ENCODE peak calls at places on chromosomes 3 and 15, in seven cellular contexts. H, K, B, E, U, Y and D are unnamed samples. For H3K27me3 and H3K9me3, the result is how much of the 10 kb centered on the place peaks cover.

GRCh38 chr3:191066669-191067068 is 132.4 kb upstream of the OSTN start:
- DNase-seq in E (peak), K (peak), H (no peak), U (no peak), B (no peak), Y (no peak), D (no peak)

GRCh38 chr15:68228143-68228970 is 1.2 kb downstream of the CLN6 start:
- DNase-seq in H (no peak), K (peak), E (no peak), B (no peak), Y (no peak), U (peak), D (no peak)

GRCh38 chr3:195849322-195850074 is 37.8 kb upstream of the MUC4 start:
- DNase-seq in U (no peak), E (no peak), H (no peak), K (peak), Y (no peak), B (no peak), D (no peak)

GRCh38 chr3:126960604-126960995 is 22.3 kb upstream of the PLXNA1 start:
- DNase-seq in B (no peak), E (no peak), H (peak), U (peak), Y (no peak), K (no peak), D (no peak)

GRCh38 chr3:45644467-45645201 is 44.6 kb upstream of the SACM1L start:
- DNase-seq in B (no peak), Y (no peak), U (no peak), E (peak), H (no peak), K (peak), D (no peak)

GRCh38 chr3:23292432-23292831 is 89.3 kb downstream of the UBE2E2 start:
- DNase-seq in Y (no peak), U (no peak), K (no peak), H (no peak), E (no peak), B (no peak), D (no peak)

GRCh38 chr3:189621948-189622603 is 9.1 kb upstream of the TP63 start:
- DNase-seq in B (no peak), E (no peak), K (peak), Y (no peak), H (no peak), U (no peak), D (no peak)

GRCh38 chr3:37255990-37256308 is 81.6 kb upstream of the LRRFIP2 start:
- DNase-seq in H (no peak), U (no peak), K (no peak), E (no peak), B (no peak), Y (no peak), D (no peak)

GRCh38 chr15:38842991-38843610 is 278.5 kb upstream of the RASGRP1 start:
- DNase-seq in B (no peak), E (peak), H (no peak), K (peak), Y (no peak), U (no peak), D (no peak)

GRCh38 chr3:180250172-180250571 is 213.4 kb upstream of the PEX5L start:
- DNase-seq in K (no peak), U (no peak), E (no peak), Y (no peak), B (no peak), H (no peak), D (no peak)

GRCh38 chr3:149015383-149015782 is 24.0 kb downstream of the GYG1 start:
- DNase-seq in Y (no peak), E (no peak), B (no peak), U (no peak), K (no peak), H (no peak), D (no peak)

GRCh38 chr3:66195347-66195783 is 25.4 kb upstream of the SLC25A26 start:
- DNase-seq in K (peak), Y (peak), E (peak), U (no peak), B (peak), H (peak), D (no peak)

GRCh38 chr15:62737551-62737950 is 305.0 kb upstream of the TPM1 start:
- DNase-seq in K (no peak), E (no peak), Y (no peak), B (no peak), U (no peak), H (no peak), D (no peak)

GRCh38 chr3:144032531-144033234 is 61.1 kb downstream of the DIPK2A start:
- DNase-seq in K (no peak), Y (no peak), B (no peak), U (no peak), E (no peak), H (no peak), D (no peak)

GRCh38 chr3:111763968-111764367 is 95.1 kb upstream of the PHLDB2 start:
- DNase-seq in H (no peak), U (peak), K (peak), E (peak), Y (no peak), B (no peak), D (no peak)

GRCh38 chr15:80507638-80508316 is 103.6 kb downstream of the ARNT2 start:
- DNase-seq in Y (no peak), K (peak), E (peak), H (no peak), B (peak), U (no peak), D (no peak)

GRCh38 chr3:42498791-42499477 is 3.5 kb upstream of the VIPR1 start:
- DNase-seq in B (no peak), U (peak), E (no peak), K (no peak), H (peak), Y (no peak), D (no peak)

GRCh38 chr3:193087336-193087735 is 153.7 kb upstream of the PLAAT1 start:
- DNase-seq in H (no peak), Y (no peak), E (no peak), B (no peak), K (no peak), U (no peak), D (no peak)

GRCh38 chr3:99473321-99473751 is 165.1 kb upstream of the COL8A1 start:
- DNase-seq in H (no peak), B (no peak), U (no peak), K (peak), E (peak), Y (no peak), D (no peak)

GRCh38 chr3:30914696-30915095 is 20.2 kb upstream of the GADL1 start:
- DNase-seq in E (no peak), K (peak), Y (no peak), H (no peak), U (no peak), B (no peak), D (no peak)

GRCh38 chr15:62059108-62059817 is 984 bp downstream of the VPS13C start:
- DNase-seq in Y (no peak), U (no peak), H (no peak), E (no peak), K (peak), B (no peak), D (no peak)

GRCh38 chr3:41199866-41200668 is 762 bp downstream of the CTNNB1 start:
- DNase-seq in E (peak), H (peak), B (peak), Y (no peak), K (peak), U (peak), D (no peak)

GRCh38 chr15:98823012-98823458 is 174.7 kb downstream of the IGF1R start:
- DNase-seq in K (peak), Y (no peak), U (no peak), E (peak), B (no peak), H (no peak), D (no peak)

GRCh38 chr3:48410205-48411040 is 19.5 kb downstream of the PLXNB1 start:
- DNase-seq in K (no peak), H (peak), U (peak), Y (no peak), E (no peak), B (no peak), D (no peak)

GRCh38 chr15:78265752-78266224 is 1.4 kb downstream of the DNAJA4 start:
- DNase-seq in K (peak), Y (no peak), B (no peak), H (no peak), U (no peak), E (peak), D (no peak)

GRCh38 chr15:25226360-25226759 is 212.5 kb downstream of the UBE3A start:
- DNase-seq in U (no peak), K (no peak), Y (no peak), E (no peak), B (no peak), H (no peak), D (no peak)

GRCh38 chr3:48518755-48519154 is 14.8 kb upstream of the SHISA5 start:
- DNase-seq in K (no peak), B (no peak), Y (no peak), U (no peak), E (no peak), H (no peak), D (no peak)

GRCh38 chr15:67098768-67099282 is 33.4 kb downstream of the SMAD3 start:
- DNase-seq in B (no peak), H (no peak), U (no peak), E (no peak), Y (no peak), K (no peak), D (no peak)

GRCh38 chr3:142930510-142930909 is 33.0 kb downstream of the PAQR9 start:
- DNase-seq in U (no peak), H (no peak), K (no peak), Y (no peak), E (peak), B (no peak), D (no peak)

GRCh38 chr15:66184936-66185790 is 68.4 kb downstream of the MEGF11 start:
- DNase-seq in Y (no peak), U (no peak), B (no peak), E (no peak), K (peak), H (no peak), D (no peak)

GRCh38 chr3:183038221-183038620 is 57.9 kb upstream of the DCUN1D1 start:
- DNase-seq in E (no peak), Y (no peak), B (no peak), U (no peak), H (no peak), K (no peak), D (no peak)

GRCh38 chr3:71177375-71177774 is 406.2 kb downstream of the FOXP1 start:
- DNase-seq in B (no peak), Y (no peak), E (no peak), U (no peak), K (no peak), H (no peak), D (no peak)

GRCh38 chr3:194928183-194928736 is 242.6 kb downstream of the FAM43A start:
- DNase-seq in K (peak), B (no peak), E (no peak), U (no peak), Y (no peak), H (no peak), D (no peak)

GRCh38 chr3:165800970-165801369 is 36.3 kb downstream of the BCHE start:
- DNase-seq in Y (no peak), H (no peak), K (no peak), E (peak), B (no peak), U (no peak), D (no peak)

GRCh38 chr3:138081371-138082084 is 33.9 kb downstream of the DZIP1L start:
- DNase-seq in U (no peak), E (peak), Y (no peak), H (no peak), B (no peak), K (no peak), D (no peak)
- H3K4me3 ChIP-seq in U (no peak), E (no peak), Y (no peak), H (no peak), B (no peak), K (no peak), D (no peak)

GRCh38 chr3:13785351-13785750 is 94.5 kb downstream of the WNT7A start:
- DNase-seq in Y (no peak), B (no peak), E (no peak), U (no peak), K (no peak), H (peak), D (no peak)
- H3K27me3 ChIP-seq in Y (under half), B (under half), E (under half), U (under half), K (under half), H (under half), D (under half)

GRCh38 chr3:93961026-93961425 is 12.7 kb downstream of the PROS1 start:
- DNase-seq in B (no peak), U (no peak), E (no peak), K (no peak), H (no peak), Y (no peak), D (no peak)
- H3K9me3 ChIP-seq in B (under half), U (under half), E (under half), K (under half), H (under half), Y (under half), D (under half)

GRCh38 chr3:69763976-69764851 is 24.9 kb downstream of the MITF start:
- DNase-seq in K (no peak), U (no peak), H (no peak), E (no peak), B (no peak), Y (no peak), D (no peak)
- H3K4me3 ChIP-seq in K (no peak), U (peak), H (no peak), E (no peak), B (peak), Y (no peak), D (no peak)

DNA sequence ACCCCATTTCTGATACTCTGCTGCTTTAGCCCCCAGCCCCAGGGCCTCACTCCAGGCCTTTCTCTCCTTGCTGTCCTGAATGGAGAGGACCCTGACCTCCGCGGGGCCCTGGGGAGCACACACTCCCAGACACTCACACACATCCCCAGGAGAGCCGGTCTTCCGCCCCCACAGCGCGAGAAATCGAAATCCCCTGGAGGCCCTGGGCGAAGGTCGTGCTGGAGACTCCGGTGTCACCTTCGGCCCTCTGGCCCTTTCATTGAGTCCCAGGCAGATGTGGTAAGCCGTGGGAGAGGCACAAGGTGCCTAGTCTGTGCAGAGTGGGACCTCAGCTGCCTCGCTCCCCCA is 844 bp upstream of the GOLGA8B start:
- DNase-seq in H (no peak), B (no peak), K (no peak), U (no peak), E (no peak), Y (no peak), D (no peak)
- H3K27me3 ChIP-seq in H (under half), B (under half), K (under half), U (under half), E (under half), Y (under half), D (under half)

GRCh38 chr3:177312491-177312890 is 115.2 kb upstream of the TBL1XR1 start:
- DNase-seq in Y (no peak), E (no peak), U (no peak), B (no peak), K (no peak), H (no peak), D (no peak)
- H3K9me3 ChIP-seq in Y (under half), E (under half), U (under half), B (under half), K (under half), H (under half), D (under half)

GRCh38 chr3:9400626-9401025 is 3.2 kb downstream of the SETD5 start:
- DNase-seq in K (no peak), E (no peak), H (no peak), B (no peak), Y (no peak), U (no peak), D (no peak)
- H3K4me3 ChIP-seq in K (peak), E (peak), H (no peak), B (no peak), Y (no peak), U (no peak), D (no peak)

GRCh38 chr3:181721369-181721768 is 9.6 kb downstream of the SOX2 start:
- DNase-seq in E (no peak), U (no peak), K (no peak), H (no peak), Y (no peak), B (no peak), D (no peak)

GRCh38 chr3:181723568-181724431 is 12.1 kb downstream of the SOX2 start:
- DNase-seq in U (no peak), B (no peak), H (no peak), E (no peak), Y (no peak), K (no peak), D (no peak)

GRCh38 chr3:181723064-181723463 is 11.3 kb downstream of the SOX2 start:
- DNase-seq in K (no peak), E (no peak), Y (no peak), H (no peak), B (no peak), U (no peak), D (no peak)

GRCh38 chr3:181720281-181720680 is 8.6 kb downstream of the SOX2 start:
- DNase-seq in E (no peak), Y (no peak), U (no peak), B (no peak), H (no peak), K (no peak), D (no peak)

DNA sequence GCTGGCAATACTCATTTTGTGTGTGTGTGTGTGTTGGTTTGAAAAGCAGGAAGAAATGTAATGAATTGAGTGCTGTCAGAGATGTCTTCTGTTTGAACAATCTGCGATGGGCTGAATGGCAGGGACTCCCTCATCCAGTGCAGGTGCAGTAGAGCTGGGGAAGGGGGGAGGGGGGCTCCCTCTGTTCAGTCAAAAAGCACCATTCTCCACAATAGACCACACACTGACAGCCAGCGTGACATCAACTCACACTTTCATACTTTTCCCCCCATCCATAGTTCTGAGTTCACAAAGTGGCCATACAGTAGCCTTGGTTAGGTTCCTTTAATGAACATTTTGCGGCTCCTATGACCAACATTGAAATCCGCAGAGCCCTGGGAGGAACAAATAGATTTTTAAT is 10.4 kb downstream of the SOX2 start:
- DNase-seq in B (no peak), K (no peak), H (no peak), E (no peak), Y (no peak), U (no peak), D (no peak)
- H3K27me3 ChIP-seq in B (under half), K (half or more), H (half or more), E (under half), Y (half or more), U (half or more), D (under half)